ENCODE peak calls at places on chromosomes 1 and 21, in four cellular contexts. S is AG10803; X is brain microvascular endothelial cell; F is activated CD8-positive, alpha-beta T cell treated with anti-CD3 and anti-CD28 coated beads for 36 hours. U is an unnamed sample.

GRCh38 chr1:245345191-245345884 is 190.6 kb downstream of the KIF26B start:
- DNase-seq in S (no peak), X (no peak), F (no peak), U (no peak)

GRCh38 chr1:93635614-93636543 is 45.8 kb downstream of the BCAR3 start:
- DNase-seq in S (peak), X (no peak), F (no peak), U (no peak)

GRCh38 chr1:228079601-228080263 is 2.8 kb upstream of the ARF1 start:
- DNase-seq in S (no peak), X (no peak), F (no peak), U (no peak)

GRCh38 chr1:112251766-112252506 is 144.1 kb upstream of the CTTNBP2NL start:
- DNase-seq in S (peak), X (peak), F (no peak), U (no peak)

GRCh38 chr1:63773815-63774616 is at the start of gene ROR1:
- DNase-seq in S (peak), X (peak), F (peak), U (peak)

GRCh38 chr21:42503711-42504110 is 7.7 kb upstream of the RSPH1 start:
- DNase-seq in S (no peak), X (no peak), F (peak), U (no peak)

GRCh38 chr1:116412480-116412798 is 39.4 kb downstream of the ATP1A1 start:
- DNase-seq in S (no peak), X (no peak), F (no peak), U (no peak)

GRCh38 chr1:6909857-6910256 is 124.6 kb downstream of the CAMTA1 start:
- DNase-seq in S (no peak), X (no peak), F (no peak), U (no peak)

GRCh38 chr1:153343811-153344717 is 4.6 kb downstream of the PGLYRP4 start:
- DNase-seq in S (no peak), X (no peak), F (no peak), U (peak)

GRCh38 chr1:244730153-244730933 is 77.4 kb downstream of the DESI2 start:
- DNase-seq in S (peak), X (peak), F (peak), U (peak)

GRCh38 chr21:15018382-15018781 is 46.4 kb downstream of the NRIP1 start:
- DNase-seq in S (no peak), X (no peak), F (no peak), U (peak)

GRCh38 chr1:36847761-36848160 is 186.6 kb downstream of the GRIK3 start:
- DNase-seq in S (no peak), X (no peak), F (no peak), U (no peak)

GRCh38 chr1:79741720-79742421 is 735.3 kb upstream of the ADGRL4 start:
- DNase-seq in S (no peak), X (no peak), F (no peak), U (peak)

GRCh38 chr1:18999287-18999852 is 42.9 kb upstream of the IFFO2 start:
- DNase-seq in S (peak), X (no peak), F (no peak), U (no peak)

DNA sequence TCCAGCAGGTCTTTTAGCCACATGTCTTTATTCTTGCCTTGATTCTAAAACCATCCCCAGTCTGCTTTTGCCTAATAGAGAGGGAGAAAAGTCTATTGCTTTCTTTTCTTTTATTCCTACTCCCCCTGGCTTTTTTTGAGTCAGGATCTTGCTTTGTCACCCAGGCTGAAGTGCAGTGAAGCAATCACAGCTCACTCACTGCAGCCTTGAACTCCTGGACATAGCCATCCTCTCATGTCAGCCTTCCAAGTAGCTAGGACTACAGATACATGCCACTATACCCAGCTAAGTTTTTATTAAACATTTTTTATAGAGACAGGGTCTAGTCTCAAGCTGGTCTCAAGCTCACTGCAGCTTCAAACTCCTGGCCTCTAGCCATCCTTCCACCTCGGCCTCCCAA is 72.5 kb upstream of the PAXBP1 start:
- DNase-seq in S (peak), X (no peak), F (no peak), U (no peak)
- TF ChIP-seq CTCF in S (no peak), X (no peak), F (no peak), U (no peak)

GRCh38 chr1:15740833-15741182 is 1.5 kb upstream of the TMEM82 start:
- DNase-seq in S (no peak), X (no peak), F (no peak), U (no peak)

GRCh38 chr1:15738416-15739113 is 2.5 kb downstream of the SLC25A34 start:
- DNase-seq in S (no peak), X (no peak), F (no peak), U (no peak)

GRCh38 chr1:15739259-15739658 is 3.0 kb upstream of the TMEM82 start:
- DNase-seq in S (no peak), X (no peak), F (no peak), U (no peak)

GRCh38 chr1:15741183-15741850 is 982 bp upstream of the TMEM82 start:
- DNase-seq in S (peak), X (peak), F (peak), U (peak)

DNA sequence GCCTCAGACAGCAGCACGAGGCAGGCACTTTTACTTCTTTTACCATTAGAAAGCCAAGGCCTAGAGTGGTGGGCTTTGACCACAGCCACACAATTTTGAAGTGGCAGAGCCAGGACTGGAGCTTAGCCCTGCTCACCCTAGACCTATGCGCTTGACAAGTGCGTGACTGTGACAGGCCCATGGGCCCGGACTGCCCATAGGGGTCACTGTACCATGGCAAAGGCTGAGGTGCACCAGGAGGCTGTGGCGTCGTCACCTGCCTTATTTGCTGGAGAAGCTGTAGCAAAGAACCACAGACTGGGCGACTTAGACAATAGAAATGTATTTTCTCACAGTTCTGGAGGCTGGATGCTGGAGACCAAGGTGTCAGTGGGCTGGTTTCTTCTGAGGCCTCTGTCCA is 2.6 kb upstream of the TMEM82 start:
- DNase-seq in S (no peak), X (no peak), F (peak), U (no peak)
- TF ChIP-seq CTCF in S (peak), X (peak), F (no peak), U (no peak)

GRCh38 chr1:229714964-229715603 is 89.0 kb downstream of the URB2 start:
- DNase-seq in S (peak), X (no peak), F (peak), U (peak)
- TF ChIP-seq CTCF in S (peak), X (peak), F (peak), U (peak)

GRCh38 chr1:104488296-104489015 is 738.8 kb downstream of the AMY1C start:
- DNase-seq in S (no peak), X (no peak), F (no peak), U (no peak)
- TF ChIP-seq CTCF in S (no peak), X (no peak), F (no peak), U (no peak)

GRCh38 chr1:38502772-38503171 is 356.8 kb downstream of the RRAGC start:
- DNase-seq in S (peak), X (no peak), F (no peak), U (no peak)
- TF ChIP-seq CTCF in S (peak), X (peak), F (no peak), U (peak)

GRCh38 chr1:115135681-115136080 is 46.4 kb upstream of the TSPAN2 start:
- DNase-seq in S (peak), X (peak), F (no peak), U (no peak)

GRCh38 chr1:115134231-115134630 is 44.9 kb upstream of the TSPAN2 start:
- DNase-seq in S (no peak), X (no peak), F (no peak), U (no peak)

GRCh38 chr1:115133440-115133839 is 44.1 kb upstream of the TSPAN2 start:
- DNase-seq in S (peak), X (peak), F (no peak), U (no peak)

GRCh38 chr1:115136106-115136505 is 46.8 kb upstream of the TSPAN2 start:
- DNase-seq in S (peak), X (no peak), F (no peak), U (no peak)

GRCh38 chr1:115134850-115135484 is 45.7 kb upstream of the TSPAN2 start:
- DNase-seq in S (peak), X (peak), F (no peak), U (no peak)
- TF ChIP-seq CTCF in S (peak), X (peak), F (no peak), U (no peak)